ENCODE peak calls at places on chromosomes 6 and 20, in four cellular contexts. One of them, this sample, is unnamed.

GRCh38 chr20:56195946-56196345 is 52.6 kb upstream of the MC3R start:
- DNase-seq in cardiac muscle cell: no peak
- DNase-seq in activated T-helper 1 cell treated with Interleukin-2 at 50 U/mL for 16 hours: no peak
- DNase-seq in anterior cingulate cortex: no peak
- DNase-seq in this sample: no peak

GRCh38 chr6:63305278-63305677 is 14.5 kb downstream of the LGSN start:
- DNase-seq in cardiac muscle cell: no peak
- DNase-seq in activated T-helper 1 cell treated with Interleukin-2 at 50 U/mL for 16 hours: no peak
- DNase-seq in anterior cingulate cortex: no peak
- DNase-seq in this sample: no peak

GRCh38 chr20:25733903-25734302 is 37.2 kb upstream of the ZNF337 start:
- DNase-seq in cardiac muscle cell: no peak
- DNase-seq in activated T-helper 1 cell treated with Interleukin-2 at 50 U/mL for 16 hours: no peak
- DNase-seq in anterior cingulate cortex: no peak
- DNase-seq in this sample: no peak

GRCh38 chr20:9503530-9504251 is 10.7 kb upstream of the LAMP5 start:
- DNase-seq in cardiac muscle cell: peak; percentile 5
- DNase-seq in activated T-helper 1 cell treated with Interleukin-2 at 50 U/mL for 16 hours: no peak
- DNase-seq in anterior cingulate cortex: no peak
- DNase-seq in this sample: no peak

GRCh38 chr6:55868910-55869479 is 6.4 kb downstream of the BMP5 start:
- DNase-seq in cardiac muscle cell: no peak
- DNase-seq in activated T-helper 1 cell treated with Interleukin-2 at 50 U/mL for 16 hours: no peak
- DNase-seq in anterior cingulate cortex: no peak
- DNase-seq in this sample: no peak

GRCh38 chr6:157550114-157550989 is 169.4 kb downstream of the ZDHHC14 start:
- DNase-seq in cardiac muscle cell: no peak
- DNase-seq in activated T-helper 1 cell treated with Interleukin-2 at 50 U/mL for 16 hours: peak; percentile 6
- DNase-seq in anterior cingulate cortex: no peak
- DNase-seq in this sample: peak; percentile 58

GRCh38 chr6:84461461-84461860 is 234.0 kb upstream of the CEP162 start:
- DNase-seq in cardiac muscle cell: no peak
- DNase-seq in activated T-helper 1 cell treated with Interleukin-2 at 50 U/mL for 16 hours: no peak
- DNase-seq in anterior cingulate cortex: no peak
- DNase-seq in this sample: no peak

GRCh38 chr6:107116328-107116892 is 1.1 kb upstream of the BEND3 start:
- DNase-seq in cardiac muscle cell: peak; percentile 19
- DNase-seq in activated T-helper 1 cell treated with Interleukin-2 at 50 U/mL for 16 hours: no peak
- DNase-seq in anterior cingulate cortex: no peak
- DNase-seq in this sample: no peak

GRCh38 chr6:22764521-22764920 is 195.2 kb downstream of the HDGFL1 start:
- DNase-seq in cardiac muscle cell: peak; percentile 2
- DNase-seq in activated T-helper 1 cell treated with Interleukin-2 at 50 U/mL for 16 hours: no peak
- DNase-seq in anterior cingulate cortex: no peak
- DNase-seq in this sample: no peak

GRCh38 chr6:28764014-28764723 is 159.6 kb downstream of the TRIM27 start:
- DNase-seq in cardiac muscle cell: no peak
- DNase-seq in activated T-helper 1 cell treated with Interleukin-2 at 50 U/mL for 16 hours: no peak
- DNase-seq in anterior cingulate cortex: no peak
- DNase-seq in this sample: no peak

GRCh38 chr6:36954262-36954931 is at the start of gene PI16:
- DNase-seq in cardiac muscle cell: no peak
- DNase-seq in activated T-helper 1 cell treated with Interleukin-2 at 50 U/mL for 16 hours: no peak
- DNase-seq in anterior cingulate cortex: no peak
- DNase-seq in this sample: no peak

GRCh38 chr20:32772046-32772445 is 9.9 kb downstream of the DNMT3B start:
- DNase-seq in cardiac muscle cell: no peak
- DNase-seq in activated T-helper 1 cell treated with Interleukin-2 at 50 U/mL for 16 hours: no peak
- DNase-seq in anterior cingulate cortex: no peak
- DNase-seq in this sample: no peak

GRCh38 chr20:4972506-4973251 is 28.6 kb downstream of the SLC23A2 start:
- DNase-seq in cardiac muscle cell: no peak
- DNase-seq in activated T-helper 1 cell treated with Interleukin-2 at 50 U/mL for 16 hours: no peak
- DNase-seq in anterior cingulate cortex: no peak
- DNase-seq in this sample: no peak

GRCh38 chr6:119283979-119284545 is 65.5 kb downstream of the MAN1A1 start:
- DNase-seq in cardiac muscle cell: no peak
- DNase-seq in activated T-helper 1 cell treated with Interleukin-2 at 50 U/mL for 16 hours: no peak
- DNase-seq in anterior cingulate cortex: no peak
- DNase-seq in this sample: no peak

GRCh38 chr20:8464368-8464767 is 332.3 kb downstream of the PLCB1 start:
- DNase-seq in cardiac muscle cell: no peak
- DNase-seq in activated T-helper 1 cell treated with Interleukin-2 at 50 U/mL for 16 hours: no peak
- DNase-seq in anterior cingulate cortex: no peak
- DNase-seq in this sample: no peak

This sample was measured in vagina.